ENCODE peak calls at places on chromosomes 12 and 14, in ten cellular contexts. Z is A549, Q is stomach, C is GM12878, K is ovary, M is transverse colon, J is suprapubic skin, L is sigmoid colon, B is HepG2, G is upper lobe of left lung. X is an unnamed sample.

GRCh38 chr14:100417466-100417865 is 94.3 kb downstream of the SLC25A47 start:
- DNase-seq in J (no peak), G (no peak), K (peak; percentile 61), B (peak; percentile 55), C (no peak), M (peak; percentile 84), L (peak; percentile 54), Z (peak; percentile 94), Q (peak; percentile 57), X (no peak)

GRCh38 chr12:52496590-52497071 is 3.6 kb upstream of the KRT6A start:
- DNase-seq in B (no peak), J (no peak), C (no peak), G (no peak), K (no peak), M (no peak), Z (peak; percentile 51), Q (no peak), L (no peak), X (no peak)

GRCh38 chr14:79091381-79091963 is 921.3 kb downstream of the NRXN3 start:
- DNase-seq in Z (no peak), G (no peak), K (no peak), M (no peak), L (no peak), J (no peak), Q (no peak), C (no peak), B (no peak), X (no peak)

GRCh38 chr14:96150214-96150613 is 54.4 kb upstream of the BDKRB2 start:
- DNase-seq in B (no peak), Z (no peak), M (no peak), L (no peak), C (no peak), G (no peak), K (no peak), J (no peak), Q (no peak), X (no peak)

GRCh38 chr12:90921536-90921935 is 33.4 kb downstream of the CCER1 start:
- DNase-seq in J (no peak), C (no peak), M (no peak), K (no peak), B (no peak), Z (no peak), G (no peak), L (no peak), Q (no peak), X (no peak)

GRCh38 chr12:77941396-77941795 is 110.7 kb downstream of the NAV3 start:
- DNase-seq in J (no peak), Z (no peak), Q (no peak), B (no peak), M (no peak), C (no peak), K (no peak), L (no peak), G (no peak), X (no peak)

GRCh38 chr14:61759878-61760277 is 2.3 kb upstream of the SNAPC1 start:
- DNase-seq in K (no peak), M (no peak), B (no peak), Q (no peak), J (no peak), C (no peak), Z (no peak), G (no peak), L (no peak), X (no peak)

GRCh38 chr14:38316922-38317321 is 61.0 kb upstream of the CLEC14A start:
- DNase-seq in G (no peak), L (no peak), K (no peak), M (no peak), C (no peak), B (no peak), Z (no peak), Q (no peak), J (no peak), X (no peak)

GRCh38 chr14:35341454-35342159 is 49.4 kb downstream of the PSMA6 start:
- DNase-seq in Q (peak; percentile 99), Z (peak; percentile 87), G (peak; percentile 90), M (peak; percentile 97), B (peak; percentile 91), K (peak; percentile 96), L (peak; percentile 99), J (peak; percentile 98), C (no peak), X (peak; percentile 96)

GRCh38 chr12:100755186-100755585 is 39.4 kb upstream of the ANO4 start:
- DNase-seq in B (no peak), G (no peak), Q (no peak), M (no peak), L (no peak), J (no peak), K (no peak), C (no peak), Z (no peak), X (no peak)

GRCh38 chr14:21631084-21631483 is 3.7 kb downstream of the OR10G2 start:
- DNase-seq in Q (no peak), G (no peak), J (no peak), L (no peak), K (no peak), M (no peak), C (no peak), Z (no peak), B (no peak), X (no peak)

GRCh38 chr14:70635971-70636595 is 5.6 kb upstream of the TTC9 start:
- DNase-seq in J (no peak), L (no peak), Z (no peak), M (no peak), Q (no peak), B (peak; percentile 10), C (no peak), K (no peak), G (no peak), X (no peak)

GRCh38 chr12:132520421-132521199 is 30.7 kb downstream of the FBRSL1 start:
- DNase-seq in L (no peak), G (peak; percentile 54), K (no peak), B (no peak), C (no peak), J (no peak), M (peak; percentile 25), Q (no peak), Z (no peak), X (no peak)

DNA sequence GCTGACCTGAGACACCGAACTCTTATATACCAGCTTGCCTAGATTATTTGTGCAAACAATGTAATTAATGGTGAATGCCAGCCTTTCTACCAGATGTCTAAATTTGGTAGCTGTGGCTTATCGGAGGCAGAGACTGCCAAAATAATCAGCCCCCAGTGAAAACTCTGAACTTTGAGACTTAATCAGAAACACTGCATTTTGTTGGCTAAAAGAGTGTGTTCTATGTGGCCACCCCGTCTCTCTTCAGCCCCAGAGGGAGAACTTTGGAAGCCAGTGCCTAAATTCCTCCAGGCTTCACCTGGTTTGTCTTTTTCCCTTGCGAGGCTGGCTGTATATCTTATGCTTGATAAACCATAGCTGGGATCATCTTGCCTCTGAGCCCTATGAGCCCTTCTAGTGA is 90.1 kb downstream of the LMNTD1 start:
- DNase-seq in K (no peak), Z (no peak), C (no peak), Q (no peak), L (no peak), G (no peak), M (no peak), B (no peak), J (no peak), X (no peak)
- H3K4me3 ChIP-seq in K (no peak overlapping the region), Z (no peak overlapping the region), C (no peak overlapping the region), Q (no peak overlapping the region), L (no peak overlapping the region), G (no peak overlapping the region), M (no peak overlapping the region), B (no peak overlapping the region), J (no peak overlapping the region), X (no peak overlapping the region)

GRCh38 chr14:102013669-102014200 is 49.4 kb downstream of the DYNC1H1 start:
- DNase-seq in G (peak; percentile 27), Q (no peak), B (no peak), K (no peak), J (no peak), C (no peak), L (no peak), Z (no peak), M (no peak), X (no peak)
- TF ChIP-seq EP300 in G (no peak), Q (no peak), B (no peak), K (no peak), J (no peak), C (no peak), L (no peak), Z (no peak), M (no peak), X (no peak)

GRCh38 chr12:79546461-79547043 is 144.2 kb downstream of the PAWR start:
- DNase-seq in C (no peak), M (no peak), Q (no peak), Z (no peak), L (no peak), G (no peak), J (no peak), K (no peak), B (no peak), X (no peak)

GRCh38 chr12:79547735-79548347 is 142.9 kb downstream of the PAWR start:
- DNase-seq in G (no peak), B (peak; percentile 91), L (no peak), C (peak; percentile 9), J (no peak), M (peak; percentile 43), Z (peak; percentile 66), K (no peak), Q (no peak), X (peak; percentile 61)

GRCh38 chr12:79548525-79548924 is 142.2 kb downstream of the PAWR start:
- DNase-seq in L (no peak), B (no peak), Z (no peak), Q (no peak), K (no peak), M (no peak), C (no peak), J (no peak), G (no peak), X (no peak)

GRCh38 chr12:79549531-79550271 is 141.1 kb downstream of the PAWR start:
- DNase-seq in Z (no peak), C (no peak), L (no peak), G (no peak), M (no peak), B (peak; percentile 96), J (no peak), K (no peak), Q (no peak), X (no peak)

DNA sequence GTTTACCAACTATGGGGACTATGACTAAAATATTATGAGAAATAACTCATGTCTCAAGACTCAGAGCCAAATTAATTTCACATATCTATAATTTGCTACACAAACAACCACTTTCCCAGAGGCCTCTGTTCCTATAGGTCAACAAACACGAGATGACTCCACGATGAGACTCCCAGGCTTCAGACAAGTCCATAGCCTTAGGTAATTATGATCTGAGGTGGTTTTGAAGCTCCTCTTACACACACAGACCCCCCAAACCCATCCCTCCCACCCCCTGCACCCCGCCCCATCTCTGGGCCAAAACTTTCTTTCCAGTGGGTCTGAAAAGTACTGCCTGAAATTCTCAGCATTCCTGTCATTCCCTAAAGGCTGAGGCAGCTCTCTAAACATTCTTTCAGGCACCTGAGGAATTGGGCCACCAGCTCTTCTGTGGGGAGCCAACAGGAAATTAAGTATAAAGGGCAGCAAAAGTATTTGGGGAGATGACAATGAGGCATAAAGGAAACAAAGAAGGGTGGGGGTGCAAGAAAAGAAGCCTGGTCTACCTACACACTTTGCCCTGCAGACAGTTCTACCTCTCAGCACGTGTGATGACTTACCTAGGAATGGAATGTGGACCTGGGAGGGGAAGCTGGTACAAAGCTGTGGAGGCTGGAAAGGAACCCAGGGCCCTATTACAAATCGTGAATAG is 143.6 kb downstream of the PAWR start:
- DNase-seq in G (no peak), J (no peak), B (peak; percentile 93), M (peak; percentile 34), Q (no peak), C (no peak), Z (peak; percentile 81), L (no peak), K (no peak), X (no peak)
- H3K4me3 ChIP-seq in G (no peak overlapping the region), J (no peak overlapping the region), B (no peak overlapping the region), M (no peak overlapping the region), Q (no peak overlapping the region), C (no peak overlapping the region), Z (no peak overlapping the region), L (no peak overlapping the region), K (no peak overlapping the region), X (no peak overlapping the region)

GRCh38 chr12:28563926-28564325 is 373.7 kb downstream of the CCDC91 start:
- DNase-seq in B (no peak), L (no peak), J (no peak), Z (no peak), K (no peak), C (no peak), M (no peak), G (no peak), Q (no peak), X (no peak)
- TF ChIP-seq EP300 in B (no peak), L (no peak), J (no peak), Z (no peak), K (no peak), C (no peak), M (no peak), G (no peak), Q (no peak), X (no peak)

X was measured in tibial nerve.